ENCODE peak calls at places on chromosomes 12 and 14, in four cellular contexts. Q is tibial artery, N is HepG2, G is spleen. M is an unnamed sample.

GRCh38 chr14:90445011-90445410 is 48.2 kb downstream of the CALM1 start:
- DNase-seq in G (peak; percentile 23), N (no peak), Q (no peak), M (no peak)

GRCh38 chr14:21039059-21039422 is 3.1 kb upstream of the RNASE7 start:
- DNase-seq in G (peak; percentile 78), Q (peak; percentile 91), N (peak; percentile 73), M (no peak)

GRCh38 chr12:40315375-40315774 is 90.6 kb downstream of the LRRK2 start:
- DNase-seq in G (no peak), N (no peak), Q (no peak), M (no peak)

GRCh38 chr14:96911499-96912130 is 114.4 kb downstream of the VRK1 start:
- DNase-seq in Q (no peak), N (no peak), G (no peak), M (no peak)

GRCh38 chr14:23861666-23862065 is 91.9 kb upstream of the DHRS4 start:
- DNase-seq in N (peak; percentile 46), G (no peak), Q (no peak), M (no peak)

GRCh38 chr14:102096569-102097188 is 9.8 kb upstream of the HSP90AA1 start:
- DNase-seq in G (peak; percentile 90), Q (peak; percentile 87), N (peak; percentile 63), M (peak; percentile 87)

GRCh38 chr12:112148031-112148513 is 22.7 kb downstream of the TRAFD1 start:
- DNase-seq in Q (no peak), N (no peak), G (no peak), M (no peak)

GRCh38 chr12:93191956-93192355 is 185.8 kb upstream of the NUDT4 start:
- DNase-seq in N (no peak), G (no peak), Q (peak; percentile 77), M (no peak)

GRCh38 chr14:55170526-55170925 is 20.9 kb downstream of the DLGAP5 start:
- DNase-seq in G (no peak), N (no peak), Q (no peak), M (no peak)

GRCh38 chr12:70756791-70757190 is 119.6 kb upstream of the PTPRB start:
- DNase-seq in Q (no peak), N (no peak), G (no peak), M (no peak)

GRCh38 chr12:114820773-114821172 is 136.8 kb upstream of the TBX3 start:
- DNase-seq in N (no peak), G (no peak), Q (no peak), M (no peak)

GRCh38 chr14:38262844-38263243 is 7.0 kb upstream of the CLEC14A start:
- DNase-seq in Q (no peak), G (no peak), N (no peak), M (no peak)

GRCh38 chr14:33676135-33676566 is 274.7 kb downstream of the EGLN3 start:
- DNase-seq in G (no peak), N (peak; percentile 60), Q (no peak), M (peak; percentile 67)

GRCh38 chr12:128783129-128783574 is 40.6 kb downstream of the SLC15A4 start:
- DNase-seq in N (no peak), Q (no peak), G (no peak), M (no peak)

GRCh38 chr12:105561981-105562726 is 231.7 kb downstream of the C12orf75 start:
- DNase-seq in Q (no peak), G (no peak), N (no peak), M (peak; percentile 19)

GRCh38 chr12:58750484-58750883 is 169.8 kb downstream of the LRIG3 start:
- DNase-seq in G (no peak), N (no peak), Q (no peak), M (no peak)

GRCh38 chr12:95532851-95533250 is 18.4 kb downstream of the USP44 start:
- DNase-seq in N (peak; percentile 5), G (no peak), Q (no peak), M (no peak)

GRCh38 chr14:45249847-45250575 is 3.0 kb downstream of the MIS18BP1 start:
- DNase-seq in G (no peak), Q (no peak), N (peak; percentile 29), M (no peak)

GRCh38 chr14:34461334-34462131 is 507 bp downstream of the SPTSSA start:
- DNase-seq in G (no peak), Q (peak; percentile 77), N (peak; percentile 89), M (peak; percentile 78)

GRCh38 chr12:53653595-53653994 is 22.3 kb downstream of the ATP5MC2 start:
- DNase-seq in N (no peak), Q (no peak), G (no peak), M (no peak)

GRCh38 chr14:71261206-71261605 is 353.9 kb downstream of the PCNX1 start:
- DNase-seq in Q (no peak), G (no peak), N (no peak), M (no peak)

GRCh38 chr12:55955800-55956508 is 9.9 kb downstream of the PMEL start:
- DNase-seq in G (no peak), Q (no peak), N (peak; percentile 48), M (peak; percentile 90)

GRCh38 chr12:98645572-98646067 is 530 bp downstream of the APAF1 start:
- DNase-seq in N (no peak), Q (no peak), G (no peak), M (no peak)

GRCh38 chr14:50290306-50290705 is 21.7 kb downstream of the L2HGDH start:
- DNase-seq in G (no peak), N (no peak), Q (no peak), M (no peak)

GRCh38 chr12:131831021-131831571 is 2.9 kb downstream of the MMP17 start:
- DNase-seq in G (no peak), N (no peak), Q (peak; percentile 66), M (no peak)

GRCh38 chr12:15996948-15997347 is 85.8 kb downstream of the DERA start:
- DNase-seq in N (no peak), Q (no peak), G (no peak), M (no peak)

GRCh38 chr12:15997910-15998309 is 86.8 kb downstream of the DERA start:
- DNase-seq in G (no peak), N (no peak), Q (no peak), M (no peak)

GRCh38 chr12:15995801-15996200 is 84.7 kb downstream of the DERA start:
- DNase-seq in G (no peak), Q (no peak), N (no peak), M (no peak)

GRCh38 chr12:15996254-15996653 is 85.1 kb downstream of the DERA start:
- DNase-seq in Q (no peak), N (no peak), G (no peak), M (peak; percentile 58)
- TF ChIP-seq CTCF in Q (no peak), N (peak; percentile 23), G (no peak), M (peak; percentile 34)

DNA sequence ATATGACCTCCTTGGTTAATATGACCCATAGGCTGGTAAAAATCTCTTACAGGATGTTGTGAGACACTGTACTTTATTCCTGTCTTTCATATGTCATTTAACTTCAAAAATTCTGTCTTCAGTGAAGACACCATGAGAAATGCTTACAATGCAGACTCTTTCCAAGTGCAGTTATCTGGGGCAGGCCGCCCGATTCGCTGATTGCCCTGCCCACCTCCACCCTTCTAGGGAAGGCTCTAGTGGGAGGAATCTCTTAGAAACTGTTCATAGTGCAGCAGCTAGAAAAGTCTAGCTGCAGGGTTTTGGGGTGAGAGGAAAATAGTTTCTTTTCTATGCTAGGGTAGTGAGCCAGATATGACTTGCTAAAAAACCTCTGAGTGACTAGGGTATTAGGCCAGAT is 15.0 kb upstream of the CIPC start:
- DNase-seq in Q (no peak), N (no peak), G (no peak), M (no peak)
- H3K4me1 ChIP-seq in Q (no peaks in the 10 kb centered on the region), N (peaks cover 9% of the 10 kb centered on the region), G (no peaks in the 10 kb centered on the region), M (peaks cover 22% of the 10 kb centered on the region)

GRCh38 chr14:76780875-76781647 is 19.8 kb downstream of the VASH1 start:
- DNase-seq in N (no peak), Q (peak; percentile 70), G (peak; percentile 70), M (no peak)
- TF ChIP-seq CTCF in N (no peak), Q (no peak), G (no peak), M (no peak)

GRCh38 chr12:4273651-4274395 is at the start of gene CCND2:
- DNase-seq in G (peak; percentile 94), Q (peak; percentile 96), N (no peak), M (peak; percentile 83)
- H3K4me1 ChIP-seq in G (peaks cover 95% of the 10 kb centered on the region), Q (no peaks in the 10 kb centered on the region), N (peaks cover 60% of the 10 kb centered on the region), M (peaks cover 55% of the 10 kb centered on the region)

GRCh38 chr12:124939428-124940142 is 25.1 kb upstream of the UBC start:
- DNase-seq in Q (peak; percentile 92), N (peak; percentile 90), G (peak; percentile 93), M (peak; percentile 93)
- TF ChIP-seq CTCF in Q (no peak), N (no peak), G (no peak), M (no peak)

DNA sequence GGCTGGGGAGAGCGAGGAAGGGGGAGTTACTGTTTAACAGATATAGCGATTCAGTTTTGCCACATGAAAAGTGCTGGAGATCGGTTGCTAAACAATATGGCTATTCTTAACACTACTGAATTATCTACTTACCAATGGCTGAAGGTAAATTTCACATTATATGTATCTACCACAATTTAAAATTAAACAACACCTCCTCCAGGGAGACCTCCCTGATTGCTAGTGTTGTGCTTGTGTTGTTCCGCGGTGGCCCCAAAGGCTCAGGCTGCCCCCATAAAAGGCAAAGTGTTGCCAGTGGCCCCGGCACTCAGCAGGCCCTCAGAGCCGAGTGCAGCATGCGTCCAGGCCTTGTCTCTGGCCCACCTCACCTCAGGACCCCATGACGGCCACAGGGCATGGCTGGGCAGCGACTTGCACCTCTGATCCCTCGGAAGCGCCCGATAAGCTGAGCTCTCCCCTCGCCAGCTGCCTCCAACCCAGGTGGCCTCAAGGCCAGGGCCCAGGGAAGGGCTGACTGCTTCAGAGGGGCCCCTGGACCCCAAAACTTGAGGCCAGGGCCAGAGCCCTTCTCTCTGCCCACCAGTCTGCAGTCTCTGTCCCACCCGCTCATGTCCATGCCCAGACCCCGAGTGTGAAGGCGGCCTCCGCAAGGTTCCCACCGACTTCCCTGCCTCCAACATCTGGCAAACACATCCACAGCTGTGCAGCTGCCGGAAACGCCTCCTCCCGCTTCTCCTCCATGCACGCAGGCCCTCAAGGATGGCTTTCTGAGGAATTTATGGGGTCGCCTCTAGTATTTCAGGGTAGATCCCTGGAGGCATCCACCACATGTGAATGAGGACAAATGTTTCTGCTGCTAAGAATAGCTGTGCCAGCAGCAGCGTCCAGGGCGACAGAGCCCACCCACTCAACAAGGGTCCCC is 60.0 kb downstream of the NCOR2 start:
- DNase-seq in Q (no peak), G (no peak), N (no peak), M (no peak)
- H3K4me1 ChIP-seq in Q (peaks cover 6% of the 10 kb centered on the region), G (peaks cover 85% of the 10 kb centered on the region), N (peaks cover 37% of the 10 kb centered on the region), M (no peaks in the 10 kb centered on the region)